ENCODE peak calls at places on chromosome 16, in nine cellular contexts. U, S, V, F, Y, Q, N, L and O are unnamed samples.

GRCh38 chr16:88649924-88650748 is 717 bp downstream of the CYBA start:
- DNase-seq in U (no peak), S (peak), V (no peak), F (no peak), Y (no peak), Q (no peak), N (no peak), L (no peak), O (no peak)

GRCh38 chr16:14307623-14308356 is 236.7 kb downstream of the MRTFB start:
- DNase-seq in U (no peak), S (peak), V (peak), F (no peak), Y (no peak), Q (no peak), N (no peak), L (no peak), O (peak)

GRCh38 chr16:55252577-55252976 is 71.4 kb upstream of the IRX6 start:
- DNase-seq in U (no peak), S (no peak), V (no peak), F (no peak), Y (no peak), Q (no peak), N (no peak), L (no peak), O (no peak)

GRCh38 chr16:5966004-5966403 is 868.4 kb upstream of the EEF2KMT start:
- DNase-seq in U (no peak), S (no peak), V (no peak), F (no peak), Y (no peak), Q (no peak), N (no peak), L (no peak), O (no peak)

GRCh38 chr16:71840052-71840451 is 5.7 kb upstream of the ATXN1L start:
- DNase-seq in U (no peak), S (no peak), V (no peak), F (no peak), Y (no peak), Q (no peak), N (no peak), L (no peak), O (no peak)

GRCh38 chr16:27364493-27365141 is 37.4 kb upstream of the IL21R start:
- DNase-seq in U (peak), S (no peak), V (no peak), F (no peak), Y (peak), Q (no peak), N (no peak), L (no peak), O (no peak)

GRCh38 chr16:61862756-61863155 is 173.5 kb downstream of the CDH8 start:
- DNase-seq in U (no peak), S (no peak), V (no peak), F (no peak), Y (no peak), Q (no peak), N (no peak), L (no peak), O (no peak)

GRCh38 chr16:86088816-86089215 is 189.9 kb downstream of the IRF8 start:
- DNase-seq in U (no peak), S (no peak), V (no peak), F (no peak), Y (no peak), Q (no peak), N (no peak), L (no peak), O (no peak)

GRCh38 chr16:72785886-72786285 is 262.0 kb downstream of the ZFHX3 start:
- DNase-seq in U (no peak), S (no peak), V (no peak), F (no peak), Y (no peak), Q (no peak), N (no peak), L (no peak), O (no peak)

GRCh38 chr16:86609115-86609514 is 30.8 kb downstream of the FOXL1 start:
- DNase-seq in U (no peak), S (no peak), V (no peak), F (no peak), Y (no peak), Q (no peak), N (no peak), L (no peak), O (no peak)

GRCh38 chr16:56812884-56813283 is 52.1 kb upstream of the SLC12A3 start:
- DNase-seq in U (peak), S (no peak), V (no peak), F (no peak), Y (peak), Q (no peak), N (no peak), L (no peak), O (no peak)